ENCODE peak calls at places on chromosomes 13 and 19, in four cellular contexts. D is GM12878, T is K562, I is H1. Y is an unnamed sample. For H4K20me1, the result is how much of the 10 kb centered on the place peaks cover.

GRCh38 chr19:18514800-18515682 is 6.8 kb downstream of the ELL start:
- DNase-seq in D (no peak), T (no peak), I (no peak), Y (no peak)

GRCh38 chr13:21435710-21436151 is 23.4 kb downstream of the ZDHHC20 start:
- DNase-seq in D (peak), T (peak), I (no peak), Y (no peak)

GRCh38 chr13:95552539-95553270 is at the start of gene CLDN10:
- DNase-seq in D (no peak), T (peak), I (peak), Y (peak)

GRCh38 chr19:15456871-15457700 is 7.3 kb downstream of the RASAL3 start:
- DNase-seq in D (no peak), T (peak), I (peak), Y (no peak)

GRCh38 chr19:45514376-45515051 is 7.2 kb downstream of the VASP start:
- DNase-seq in D (no peak), T (peak), I (no peak), Y (no peak)

GRCh38 chr19:15836595-15837398 is 21.3 kb upstream of the OR10H1 start:
- DNase-seq in D (peak), T (peak), I (no peak), Y (peak)

GRCh38 chr19:32203161-32203560 is 142.2 kb upstream of the ZNF507 start:
- DNase-seq in D (no peak), T (no peak), I (no peak), Y (no peak)

GRCh38 chr13:110524484-110525254 is 36.9 kb downstream of the RAB20 start:
- DNase-seq in D (no peak), T (peak), I (no peak), Y (peak)

GRCh38 chr13:80571346-80572307 is 230.7 kb upstream of the SPRY2 start:
- DNase-seq in D (no peak), T (no peak), I (no peak), Y (peak)

GRCh38 chr13:36875431-36875830 is 44.6 kb downstream of the SMAD9 start:
- DNase-seq in D (no peak), T (no peak), I (no peak), Y (no peak)

GRCh38 chr13:56332671-56333070 is 808.0 kb upstream of the PRR20A start:
- DNase-seq in D (no peak), T (no peak), I (no peak), Y (no peak)

GRCh38 chr19:40524133-40524549 is 52.5 kb upstream of the SHKBP1 start:
- DNase-seq in D (no peak), T (no peak), I (no peak), Y (no peak)
- TF ChIP-seq NRF1 in D (no peak), T (peak), I (no peak), Y (no peak)

GRCh38 chr13:49602005-49602404 is 16.6 kb upstream of the RCBTB1 start:
- DNase-seq in D (no peak), T (no peak), I (no peak), Y (no peak)
- TF ChIP-seq RFX5 in D (no peak), T (no peak), I (no peak), Y (no peak)

GRCh38 chr19:8393871-8394250 is 3.7 kb downstream of the RAB11B start:
- DNase-seq in D (no peak), T (no peak), I (no peak), Y (no peak)
- H4K20me1 ChIP-seq in D (under half), T (under half), I (under half), Y (half or more)

GRCh38 chr13:74162135-74162534 is 27.9 kb upstream of the KLF12 start:
- DNase-seq in D (no peak), T (no peak), I (no peak), Y (no peak)

GRCh38 chr13:74158606-74159352 is 24.6 kb upstream of the KLF12 start:
- DNase-seq in D (no peak), T (no peak), I (no peak), Y (no peak)

GRCh38 chr13:74153316-74153715 is 19.1 kb upstream of the KLF12 start:
- DNase-seq in D (no peak), T (no peak), I (no peak), Y (no peak)

GRCh38 chr13:74162782-74163181 is 28.6 kb upstream of the KLF12 start:
- DNase-seq in D (no peak), T (no peak), I (no peak), Y (no peak)

DNA sequence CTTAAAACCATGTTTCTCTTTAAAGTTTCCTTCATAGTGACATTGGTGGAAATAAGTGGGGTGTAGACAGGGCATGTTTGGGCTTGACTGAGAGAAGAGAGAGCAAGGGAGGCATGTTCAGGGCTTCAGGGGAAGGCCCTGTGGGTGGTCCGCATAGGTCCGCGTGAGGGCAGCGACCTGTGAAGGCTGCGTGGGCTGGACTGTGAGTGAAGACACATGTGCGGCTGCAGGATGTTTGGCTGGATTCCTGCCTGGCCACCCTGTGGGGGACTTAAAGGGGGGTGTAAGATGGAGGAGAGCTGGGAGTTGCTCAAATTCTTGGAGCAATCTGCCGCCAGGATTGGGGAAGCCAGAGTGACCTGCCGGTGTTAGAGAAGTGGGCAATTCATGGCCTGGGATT is 23.8 kb upstream of the KLF12 start:
- DNase-seq in D (no peak), T (no peak), I (no peak), Y (no peak)
- TF ChIP-seq NRF1 in D (no peak), T (no peak), I (no peak), Y (no peak)

GRCh38 chr19:10687518-10688288 is 13.5 kb upstream of the QTRT1 start:
- DNase-seq in D (no peak), T (no peak), I (no peak), Y (peak)

GRCh38 chr19:10688545-10689280 is 12.5 kb upstream of the QTRT1 start:
- DNase-seq in D (no peak), T (no peak), I (no peak), Y (no peak)

GRCh38 chr19:10686193-10686592 is 15.0 kb upstream of the QTRT1 start:
- DNase-seq in D (no peak), T (no peak), I (no peak), Y (no peak)

GRCh38 chr19:10685210-10685609 is 16.0 kb upstream of the QTRT1 start:
- DNase-seq in D (no peak), T (no peak), I (no peak), Y (no peak)

GRCh38 chr19:10686661-10687517 is 14.3 kb upstream of the QTRT1 start:
- DNase-seq in D (no peak), T (no peak), I (no peak), Y (peak)
- TF ChIP-seq RFX5 in D (no peak), T (no peak), I (no peak), Y (no peak)